ENCODE peak calls at places on chromosomes 5 and 9, in seven cellular contexts. Y is H9, A is IMR-90, N is neuronal stem cell, J is mesendoderm, T is H1, M is mesenchymal stem cell. K is an unnamed sample.

GRCh38 chr5:139381837-139382361 is 1.2 kb downstream of the SLC23A1 start:
- DNase-seq in Y (no peak), A (no peak), N (no peak), J (no peak), T (no peak), M (no peak), K (no peak)

GRCh38 chr9:69745716-69746538 is 13.9 kb downstream of the PTAR1 start:
- DNase-seq in Y (no peak), A (peak), N (no peak), J (peak), T (no peak), M (peak), K (peak)

GRCh38 chr5:41057231-41057630 is 13.9 kb downstream of the MROH2B start:
- DNase-seq in Y (no peak), A (no peak), N (no peak), J (no peak), T (no peak), M (no peak), K (no peak)

GRCh38 chr9:129506041-129506440 is 114.9 kb downstream of the C9orf50 start:
- DNase-seq in Y (no peak), A (no peak), N (no peak), J (no peak), T (no peak), M (no peak), K (no peak)

GRCh38 chr5:37063739-37064138 is 185.4 kb downstream of the CPLANE1 start:
- DNase-seq in Y (no peak), A (no peak), N (no peak), J (no peak), T (no peak), M (no peak), K (no peak)

GRCh38 chr5:127001621-127002296 is 28.6 kb downstream of the MARCHF3 start:
- DNase-seq in Y (no peak), A (peak), N (no peak), J (peak), T (no peak), M (peak), K (peak)

GRCh38 chr5:156155638-156156037 is 171.3 kb upstream of the SGCD start:
- DNase-seq in Y (no peak), A (no peak), N (no peak), J (no peak), T (no peak), M (no peak), K (no peak)

GRCh38 chr5:73623929-73624404 is 2.0 kb upstream of the ARHGEF28 start:
- DNase-seq in Y (no peak), A (no peak), N (no peak), J (no peak), T (no peak), M (no peak), K (no peak)

GRCh38 chr9:7879551-7880245 is 80.1 kb upstream of the DMAC1 start:
- DNase-seq in Y (peak), A (no peak), N (peak), J (peak), T (peak), M (no peak), K (no peak)

GRCh38 chr5:59829389-59829788 is 64.1 kb downstream of the PDE4D start:
- DNase-seq in Y (no peak), A (peak), N (no peak), J (no peak), T (no peak), M (peak), K (no peak)

GRCh38 chr5:15596936-15597335 is 97.0 kb downstream of the FBXL7 start:
- DNase-seq in Y (no peak), A (no peak), N (no peak), J (peak), T (no peak), M (no peak), K (no peak)

GRCh38 chr9:132590318-132591182 is 8.1 kb downstream of the BARHL1 start:
- DNase-seq in Y (no peak), A (no peak), N (no peak), J (no peak), T (no peak), M (no peak), K (no peak)

GRCh38 chr9:121634800-121635261 is 16.6 kb upstream of the DAB2IP start:
- DNase-seq in Y (peak), A (peak), N (peak), J (peak), T (no peak), M (peak), K (no peak)

GRCh38 chr5:59893436-59894227 is at the start of gene PDE4D:
- DNase-seq in Y (peak), A (peak), N (peak), J (peak), T (peak), M (peak), K (peak)

GRCh38 chr9:98146101-98146991 is 27.3 kb upstream of the TRIM14 start:
- DNase-seq in Y (no peak), A (peak), N (no peak), J (peak), T (no peak), M (peak), K (peak)

GRCh38 chr9:135610290-135611141 is 28.8 kb downstream of the GLT6D1 start:
- DNase-seq in Y (no peak), A (no peak), N (no peak), J (no peak), T (no peak), M (no peak), K (no peak)

GRCh38 chr9:33161589-33162132 is 5.5 kb downstream of the B4GALT1 start:
- DNase-seq in Y (no peak), A (no peak), N (no peak), J (no peak), T (no peak), M (no peak), K (peak)

GRCh38 chr9:129838707-129839259 is 3.5 kb downstream of the USP20 start:
- DNase-seq in Y (no peak), A (peak), N (no peak), J (no peak), T (no peak), M (peak), K (no peak)

GRCh38 chr5:175821790-175822211 is 49.6 kb upstream of the CPLX2 start:
- DNase-seq in Y (no peak), A (no peak), N (no peak), J (no peak), T (no peak), M (no peak), K (no peak)

GRCh38 chr5:59660737-59661136 is 232.8 kb downstream of the PDE4D start:
- DNase-seq in Y (no peak), A (peak), N (no peak), J (peak), T (no peak), M (peak), K (no peak)

GRCh38 chr9:17031546-17031945 is 103.3 kb upstream of the CNTLN start:
- DNase-seq in Y (no peak), A (no peak), N (no peak), J (no peak), T (no peak), M (no peak), K (no peak)

GRCh38 chr5:150066901-150067396 is 19.4 kb downstream of the CSF1R start:
- DNase-seq in Y (no peak), A (peak), N (no peak), J (no peak), T (no peak), M (peak), K (no peak)

GRCh38 chr9:5485365-5486085 is 24.8 kb upstream of the PDCD1LG2 start:
- DNase-seq in Y (no peak), A (no peak), N (no peak), J (peak), T (no peak), M (no peak), K (no peak)

GRCh38 chr9:5492965-5493364 is 17.4 kb upstream of the PDCD1LG2 start:
- DNase-seq in Y (no peak), A (no peak), N (no peak), J (no peak), T (no peak), M (no peak), K (peak)

GRCh38 chr9:5489630-5490484 is 20.5 kb upstream of the PDCD1LG2 start:
- DNase-seq in Y (no peak), A (no peak), N (no peak), J (no peak), T (no peak), M (no peak), K (peak)

GRCh38 chr9:5486988-5487387 is 23.3 kb upstream of the PDCD1LG2 start:
- DNase-seq in Y (no peak), A (no peak), N (no peak), J (no peak), T (no peak), M (no peak), K (peak)

DNA sequence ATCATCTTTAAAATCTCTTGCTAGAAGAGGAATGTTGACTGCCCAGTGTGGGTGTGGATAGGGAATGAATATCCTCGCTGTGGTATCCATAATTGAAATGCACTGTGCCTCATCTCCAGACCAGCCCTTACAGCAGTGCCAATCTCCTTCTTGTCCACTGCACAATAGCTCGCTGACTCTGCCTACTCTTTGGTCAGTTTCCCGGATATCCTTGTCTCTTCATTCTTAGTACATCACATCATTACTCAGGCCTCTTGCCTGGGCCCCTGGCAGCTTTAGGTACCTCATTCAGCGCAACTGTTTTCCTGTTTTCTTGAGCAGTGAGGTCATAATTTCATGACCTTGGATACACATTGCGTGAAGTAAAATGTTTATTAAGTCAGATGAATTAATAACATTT is 21.7 kb upstream of the PDCD1LG2 start:
- DNase-seq in Y (no peak), A (peak), N (no peak), J (no peak), T (no peak), M (no peak), K (peak)
- H3K4ac ChIP-seq in Y (no peak), A (no peak), N (no peak), J (no peak), T (no peak), M (no peak), K (no peak)

GRCh38 chr5:133405275-133406034 is 206.9 kb downstream of the FSTL4 start:
- DNase-seq in Y (no peak), A (no peak), N (no peak), J (no peak), T (no peak), M (no peak), K (no peak)
- H3K23ac ChIP-seq in Y (no peak), A (no peak), N (peak), J (no peak), T (no peak), M (no peak), K (no peak)

GRCh38 chr9:107176701-107177100 is 106.4 kb upstream of the RAD23B start:
- DNase-seq in Y (no peak), A (peak), N (no peak), J (peak), T (no peak), M (peak), K (no peak)
- H2AK5ac ChIP-seq in Y (no peak), A (no peak), N (no peak), J (no peak), T (no peak), M (no peak), K (no peak)

GRCh38 chr9:72902268-72902667 is 50.6 kb downstream of the ALDH1A1 start:
- DNase-seq in Y (no peak), A (no peak), N (no peak), J (no peak), T (no peak), M (no peak), K (no peak)

GRCh38 chr9:72898360-72898759 is 54.5 kb downstream of the ALDH1A1 start:
- DNase-seq in Y (no peak), A (no peak), N (no peak), J (no peak), T (no peak), M (no peak), K (peak)

GRCh38 chr9:72897069-72897649 is 55.7 kb downstream of the ALDH1A1 start:
- DNase-seq in Y (no peak), A (no peak), N (no peak), J (no peak), T (no peak), M (no peak), K (no peak)

GRCh38 chr9:72898784-72899733 is 53.8 kb downstream of the ALDH1A1 start:
- DNase-seq in Y (no peak), A (no peak), N (no peak), J (no peak), T (no peak), M (no peak), K (no peak)

GRCh38 chr9:72899734-72900477 is 52.9 kb downstream of the ALDH1A1 start:
- DNase-seq in Y (no peak), A (no peak), N (no peak), J (no peak), T (no peak), M (no peak), K (no peak)
- H3K4ac ChIP-seq in Y (no peak), A (no peak), N (no peak), J (no peak), T (no peak), M (no peak), K (no peak)

DNA sequence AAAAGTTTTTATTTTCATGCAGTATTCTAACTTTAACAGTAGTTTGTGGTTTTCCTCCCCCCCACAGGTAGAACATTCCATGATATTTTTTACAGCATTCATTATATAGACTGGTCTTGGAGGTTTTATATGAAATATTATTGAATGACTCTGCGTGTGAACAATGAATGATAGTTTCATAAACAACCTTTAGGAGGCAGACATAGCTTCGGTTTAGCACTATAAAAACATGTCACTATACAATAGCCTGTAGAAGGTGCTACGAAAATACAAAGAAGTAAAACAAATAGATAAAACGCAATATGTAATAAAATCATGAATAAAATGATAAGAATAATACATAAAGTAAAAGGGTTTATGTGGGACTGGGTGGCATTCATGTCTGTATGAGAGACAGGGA is 8.5 kb downstream of the KLF4 start:
- DNase-seq in Y (no peak), A (no peak), N (no peak), J (no peak), T (no peak), M (no peak), K (peak)
- H3K23ac ChIP-seq in Y (no peak), A (no peak), N (no peak), J (no peak), T (no peak), M (no peak), K (no peak)

DNA sequence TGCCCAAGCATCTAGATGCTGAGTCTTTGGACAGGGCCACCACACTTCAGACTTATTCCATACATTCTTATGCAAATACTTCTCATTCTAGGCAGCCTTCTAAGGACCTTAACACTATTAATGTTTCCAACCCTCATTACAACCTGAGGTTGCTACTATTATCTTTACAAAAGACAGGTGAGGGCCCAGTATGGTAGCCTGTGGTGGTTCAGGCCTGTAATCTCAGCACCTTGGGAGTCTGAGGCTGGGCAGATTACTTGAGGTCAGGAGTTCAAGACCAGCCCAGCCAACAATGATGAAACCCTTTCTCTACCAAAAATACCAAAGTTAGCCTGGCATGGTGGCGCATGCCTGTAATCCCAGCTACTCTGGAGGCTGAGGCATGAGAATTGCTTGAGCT is 16.2 kb downstream of the ZFP62 start:
- DNase-seq in Y (no peak), A (no peak), N (no peak), J (no peak), T (no peak), M (no peak), K (peak)
- H2AK5ac ChIP-seq in Y (no peak), A (no peak), N (no peak), J (no peak), T (no peak), M (no peak), K (no peak)

GRCh38 chr5:172638209-172638768 is 2.8 kb upstream of the NEURL1B start:
- DNase-seq in Y (no peak), A (no peak), N (no peak), J (no peak), T (no peak), M (no peak), K (no peak)

GRCh38 chr5:172642046-172642409 is 965 bp downstream of the NEURL1B start:
- DNase-seq in Y (no peak), A (peak), N (no peak), J (no peak), T (no peak), M (peak), K (no peak)

GRCh38 chr5:172641359-172642045 is 439 bp downstream of the NEURL1B start:
- DNase-seq in Y (no peak), A (no peak), N (peak), J (no peak), T (no peak), M (peak), K (no peak)

GRCh38 chr5:172640822-172641358 is at the start of gene NEURL1B:
- DNase-seq in Y (peak), A (peak), N (peak), J (peak), T (no peak), M (peak), K (peak)

GRCh38 chr5:172640139-172640538 is 924 bp upstream of the NEURL1B start:
- DNase-seq in Y (no peak), A (no peak), N (no peak), J (no peak), T (no peak), M (no peak), K (no peak)
- H3K4ac ChIP-seq in Y (no peak), A (no peak), N (no peak), J (no peak), T (no peak), M (no peak), K (no peak)

DNA sequence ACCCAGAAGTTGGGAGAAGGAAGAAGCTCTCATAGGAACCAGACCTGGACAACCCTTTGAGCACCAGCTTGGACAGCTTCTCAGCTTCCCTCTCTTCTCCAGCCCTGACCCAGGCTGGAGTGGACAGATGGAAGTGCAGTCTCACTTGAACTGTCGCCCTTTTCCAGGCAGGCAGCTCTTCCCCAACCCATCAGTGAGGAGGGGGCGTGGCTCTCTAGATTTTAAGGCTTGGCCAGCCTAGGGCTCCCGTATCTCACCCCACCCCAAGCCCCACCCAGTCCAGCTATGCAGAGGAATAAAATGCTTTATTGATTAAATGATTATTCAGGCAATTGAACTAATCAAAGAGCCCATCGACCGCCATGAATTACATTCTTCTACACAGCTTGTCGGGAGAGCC is 2.2 kb downstream of the PAX5 start:
- DNase-seq in Y (no peak), A (no peak), N (no peak), J (no peak), T (no peak), M (no peak), K (no peak)
- H3K23ac ChIP-seq in Y (no peak), A (no peak), N (no peak), J (no peak), T (no peak), M (no peak), K (no peak)

DNA sequence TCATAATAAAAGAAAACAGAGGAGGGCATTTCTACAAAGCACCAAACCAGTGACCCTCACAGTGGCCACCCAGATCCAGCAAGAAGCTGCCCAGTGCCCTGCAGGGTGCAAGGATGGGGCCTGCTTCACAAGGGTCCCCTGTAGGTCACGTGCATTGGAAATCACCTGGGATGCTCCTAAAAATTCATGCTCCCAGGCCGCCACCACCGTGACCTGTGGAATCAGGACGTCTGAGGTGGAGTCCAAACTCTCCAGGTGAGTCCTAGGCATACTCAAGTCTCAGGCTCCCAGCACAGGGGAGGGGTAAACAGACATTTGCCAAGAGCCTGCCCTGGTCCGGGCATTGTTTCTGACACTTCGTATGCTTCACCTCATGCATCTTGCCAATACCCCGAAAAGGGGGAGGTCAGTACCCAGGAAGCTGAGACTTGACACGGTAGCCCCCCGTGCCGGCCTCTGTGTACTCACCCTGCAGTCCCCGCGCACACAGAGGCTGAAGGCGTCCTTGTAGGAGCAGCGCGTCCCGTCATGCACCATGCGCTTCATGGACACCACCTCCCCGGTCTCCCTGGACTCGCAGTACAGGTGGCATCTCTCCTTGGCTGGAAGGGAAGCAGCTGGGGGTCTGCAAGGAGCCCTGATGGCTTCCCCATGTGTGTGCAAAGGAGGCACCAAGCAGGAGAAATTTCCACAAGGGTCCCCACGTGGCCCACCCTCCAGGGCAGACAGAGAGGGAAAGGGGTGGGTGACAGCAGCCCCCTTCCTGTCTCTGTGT is 75.5 kb downstream of the ZNF354C start:
- DNase-seq in Y (no peak), A (no peak), N (no peak), J (no peak), T (no peak), M (no peak), K (no peak)
- H2AK5ac ChIP-seq in Y (no peak), A (no peak), N (no peak), J (no peak), T (no peak), M (no peak), K (no peak)

DNA sequence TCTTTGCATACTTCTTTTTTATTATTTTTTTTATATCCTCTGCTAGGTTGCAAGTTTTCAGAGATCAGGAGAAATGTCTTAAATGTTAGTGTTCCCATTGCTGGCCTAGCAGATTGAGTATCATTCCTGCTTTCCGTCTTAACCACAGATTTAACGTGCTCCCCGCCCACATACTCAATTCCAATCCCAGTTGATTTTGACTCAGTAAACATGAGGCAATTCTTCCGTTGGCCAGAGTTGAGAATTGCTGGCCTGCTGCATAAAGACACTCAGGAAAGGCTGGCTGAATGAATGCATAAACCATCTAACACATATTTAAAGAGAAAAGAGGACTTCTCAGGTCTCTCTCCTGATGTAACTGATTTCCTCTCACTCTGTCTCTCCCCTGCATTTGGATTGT is 46.8 kb upstream of the PLPP6 start:
- DNase-seq in Y (no peak), A (peak), N (no peak), J (no peak), T (no peak), M (peak), K (no peak)
- H3K4ac ChIP-seq in Y (no peak), A (no peak), N (no peak), J (no peak), T (no peak), M (no peak), K (no peak)

K was measured in trophoblast cell.